ENCODE peak calls at places on chromosomes 1 and 21, in nine cellular contexts. V, T, C, A, O, H, I, G and F are unnamed samples.

GRCh38 chr21:30257773-30258172 is 25.0 kb downstream of the KRTAP24-1 start:
- DNase-seq in V (no peak), T (no peak), C (no peak), A (no peak), O (peak; percentile 48), H (no peak), I (no peak), G (peak; percentile 27), F (peak; percentile 60)

GRCh38 chr1:1779691-1780597 is 1.7 kb upstream of the NADK start:
- DNase-seq in V (peak; percentile 65), T (no peak), C (peak; percentile 47), A (peak; percentile 54), O (peak; percentile 63), H (peak; percentile 61), I (peak; percentile 75), G (peak; percentile 73), F (peak; percentile 80)

GRCh38 chr1:20496241-20496661 is 10.2 kb upstream of the CAMK2N1 start:
- DNase-seq in V (no peak), T (no peak), C (no peak), A (no peak), O (no peak), H (no peak), I (no peak), G (no peak), F (no peak)

GRCh38 chr1:67383999-67384638 is 46.1 kb downstream of the SERBP1 start:
- DNase-seq in V (no peak), T (no peak), C (no peak), A (no peak), O (no peak), H (no peak), I (no peak), G (no peak), F (no peak)

GRCh38 chr1:89528382-89528780 is 3.8 kb downstream of the LRRC8B start:
- DNase-seq in V (no peak), T (no peak), C (no peak), A (no peak), O (no peak), H (no peak), I (no peak), G (no peak), F (no peak)

GRCh38 chr1:229278120-229278741 is 7.3 kb downstream of the RAB4A start:
- DNase-seq in V (no peak), T (no peak), C (no peak), A (no peak), O (no peak), H (no peak), I (no peak), G (no peak), F (no peak)

GRCh38 chr1:15515026-15515663 is 8.9 kb downstream of the CASP9 start:
- DNase-seq in V (peak; percentile 2), T (no peak), C (no peak), A (no peak), O (no peak), H (no peak), I (no peak), G (peak; percentile 38), F (no peak)

GRCh38 chr1:233959089-233959488 is 54.6 kb downstream of the SLC35F3 start:
- DNase-seq in V (no peak), T (no peak), C (no peak), A (no peak), O (no peak), H (no peak), I (no peak), G (no peak), F (no peak)

GRCh38 chr1:6591222-6591621 is 11.4 kb downstream of the ZBTB48 start:
- DNase-seq in V (no peak), T (no peak), C (no peak), A (no peak), O (no peak), H (no peak), I (no peak), G (no peak), F (no peak)

GRCh38 chr1:178039826-178040380 is 54.0 kb upstream of the RASAL2 start:
- DNase-seq in V (no peak), T (no peak), C (no peak), A (no peak), O (no peak), H (no peak), I (no peak), G (no peak), F (no peak)

GRCh38 chr1:162389021-162389818 is 7.7 kb downstream of the C1orf226 start:
- DNase-seq in V (no peak), T (no peak), C (no peak), A (no peak), O (peak; percentile 42), H (no peak), I (no peak), G (peak; percentile 41), F (no peak)

GRCh38 chr21:39079617-39080016 is 103.6 kb downstream of the PSMG1 start:
- DNase-seq in V (no peak), T (no peak), C (peak; percentile 44), A (peak; percentile 47), O (no peak), H (peak; percentile 86), I (peak; percentile 60), G (no peak), F (no peak)

DNA sequence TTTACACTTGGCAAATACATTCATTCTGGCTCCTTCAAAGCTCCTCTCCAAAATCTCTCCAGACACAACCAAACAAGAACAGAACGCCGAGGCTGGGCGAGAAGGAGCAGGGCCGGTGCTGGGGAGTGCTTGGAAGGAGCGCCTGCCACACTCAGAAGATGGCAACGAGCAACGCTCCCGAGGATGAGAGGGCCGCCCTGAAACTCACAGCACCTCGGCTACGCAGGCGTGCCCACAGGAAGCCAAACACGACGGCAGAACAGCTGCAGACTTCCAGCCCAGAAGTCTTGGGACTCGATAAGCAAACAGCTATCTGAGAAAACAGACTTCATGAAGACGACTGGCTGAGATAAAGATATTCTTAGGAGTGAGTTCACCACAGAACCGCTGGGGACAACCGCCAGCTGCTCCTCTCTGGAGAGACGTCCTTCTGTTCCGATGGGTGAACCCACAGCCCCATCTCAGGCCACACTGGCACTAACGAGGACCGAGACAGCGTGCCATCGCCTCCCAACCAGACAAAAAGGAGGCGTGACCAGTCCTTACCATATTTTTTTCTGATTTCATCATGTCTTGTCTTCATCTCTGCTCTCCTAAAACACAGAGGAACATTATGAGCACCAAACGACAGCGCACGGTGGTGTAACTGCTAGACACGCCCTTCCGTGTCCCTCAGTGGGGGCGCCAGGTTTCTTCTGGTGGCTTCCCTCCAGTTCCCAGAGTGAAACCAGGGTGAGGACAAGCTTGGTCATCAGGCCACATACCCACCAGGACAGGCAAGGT is 18.6 kb downstream of the PTTG1IP start:
- DNase-seq in V (no peak), T (no peak), C (no peak), A (no peak), O (no peak), H (no peak), I (no peak), G (peak; percentile 93), F (peak; percentile 99)
- TF ChIP-seq POLR2A in V (no peak), T (no peak), C (no peak), A (no peak), O (no peak), H (no peak), I (no peak), G (no peak), F (peak; percentile 78)

GRCh38 chr1:236063551-236063918 is 1.4 kb downstream of the NID1 start:
- DNase-seq in V (no peak), T (no peak), C (no peak), A (no peak), O (no peak), H (no peak), I (no peak), G (no peak), F (no peak)

GRCh38 chr1:236066054-236066453 is 1.2 kb upstream of the NID1 start:
- DNase-seq in V (peak; percentile 67), T (no peak), C (no peak), A (no peak), O (no peak), H (no peak), I (no peak), G (no peak), F (no peak)

GRCh38 chr1:236065509-236066005 is 667 bp upstream of the NID1 start:
- DNase-seq in V (no peak), T (no peak), C (no peak), A (no peak), O (no peak), H (no peak), I (no peak), G (no peak), F (no peak)

GRCh38 chr1:236063919-236064673 is 794 bp downstream of the NID1 start:
- DNase-seq in V (peak; percentile 72), T (peak; percentile 43), C (no peak), A (peak; percentile 78), O (peak; percentile 61), H (peak; percentile 74), I (peak; percentile 64), G (no peak), F (peak; percentile 35)

GRCh38 chr1:236064674-236065508 is at the start of gene NID1:
- DNase-seq in V (peak; percentile 95), T (peak; percentile 58), C (peak; percentile 80), A (peak; percentile 72), O (peak; percentile 87), H (peak; percentile 92), I (peak; percentile 69), G (no peak), F (peak; percentile 42)
- TF ChIP-seq POLR2A in V (peak; percentile 77), T (no peak), C (peak; percentile 92), A (peak; percentile 27), O (peak; percentile 15), H (peak; percentile 94), I (no peak), G (no peak), F (no peak)

GRCh38 chr1:50416553-50417453 is 6.4 kb downstream of the DMRTA2 start:
- DNase-seq in V (no peak), T (no peak), C (no peak), A (no peak), O (peak; percentile 81), H (no peak), I (no peak), G (peak; percentile 12), F (no peak)
- TF ChIP-seq POLR2A in V (no peak), T (no peak), C (no peak), A (no peak), O (no peak), H (no peak), I (no peak), G (no peak), F (no peak)

GRCh38 chr1:94925561-94926364 is 1.1 kb downstream of the CNN3 start:
- DNase-seq in V (peak; percentile 85), T (peak; percentile 33), C (peak; percentile 76), A (peak; percentile 73), O (peak; percentile 86), H (peak; percentile 82), I (peak; percentile 52), G (no peak), F (peak; percentile 30)

GRCh38 chr1:94928293-94928939 is 1.5 kb upstream of the CNN3 start:
- DNase-seq in V (no peak), T (no peak), C (no peak), A (no peak), O (no peak), H (no peak), I (no peak), G (no peak), F (no peak)

GRCh38 chr1:94927405-94928175 is 680 bp upstream of the CNN3 start:
- DNase-seq in V (no peak), T (no peak), C (no peak), A (peak; percentile 58), O (no peak), H (no peak), I (no peak), G (no peak), F (no peak)

GRCh38 chr1:94926365-94926914 is 470 bp downstream of the CNN3 start:
- DNase-seq in V (peak; percentile 75), T (peak; percentile 47), C (peak; percentile 25), A (peak; percentile 65), O (peak; percentile 79), H (peak; percentile 75), I (peak; percentile 50), G (no peak), F (peak; percentile 64)

GRCh38 chr1:94926915-94927404 is at the start of gene CNN3:
- DNase-seq in V (peak; percentile 96), T (peak; percentile 76), C (peak; percentile 84), A (peak; percentile 93), O (peak; percentile 92), H (peak; percentile 96), I (peak; percentile 92), G (peak; percentile 57), F (peak; percentile 85)
- TF ChIP-seq POLR2A in V (peak; percentile 98), T (peak; percentile 76), C (peak; percentile 98), A (peak; percentile 96), O (peak; percentile 99), H (peak; percentile 98), I (no peak), G (no peak), F (peak; percentile 67)